ENCODE peak calls at places on chromosomes 12 and 14, in seven cellular contexts. M is IMR-90, O is mesendoderm, V is mesenchymal stem cell, R is H9, T is H1, G is neuronal stem cell. S is an unnamed sample. For H3K4me1, the result is how much of the 10 kb centered on the place peaks cover.

GRCh38 chr12:128879898-128880764 is 26.9 kb downstream of the GLT1D1 start:
- DNase-seq in M (no peak), O (no peak), V (no peak), R (no peak), T (no peak), G (no peak), S (no peak)

GRCh38 chr14:76143642-76144041 is 8.1 kb upstream of the GPATCH2L start:
- DNase-seq in M (no peak), O (no peak), V (no peak), R (no peak), T (no peak), G (no peak), S (no peak)

GRCh38 chr14:63632932-63633514 is 8.6 kb downstream of the WDR89 start:
- DNase-seq in M (peak), O (no peak), V (peak), R (no peak), T (no peak), G (no peak), S (peak)

GRCh38 chr12:91226-91625 is 24.7 kb downstream of the IQSEC3 start:
- DNase-seq in M (no peak), O (no peak), V (no peak), R (no peak), T (no peak), G (no peak), S (no peak)

GRCh38 chr12:100473050-100473715 is 483 bp upstream of the NR1H4 start:
- DNase-seq in M (no peak), O (no peak), V (peak), R (no peak), T (no peak), G (no peak), S (no peak)

GRCh38 chr12:66129934-66130266 is 650 bp downstream of the LLPH start:
- DNase-seq in M (no peak), O (peak), V (peak), R (no peak), T (no peak), G (no peak), S (peak)

GRCh38 chr14:55901281-55901680 is 216.9 kb upstream of the PELI2 start:
- DNase-seq in M (no peak), O (no peak), V (no peak), R (no peak), T (no peak), G (no peak), S (no peak)

GRCh38 chr14:58722433-58722832 is 84.7 kb downstream of the DACT1 start:
- DNase-seq in M (no peak), O (no peak), V (peak), R (no peak), T (no peak), G (no peak), S (no peak)

GRCh38 chr12:63826002-63826585 is 18.4 kb upstream of the SRGAP1 start:
- DNase-seq in M (peak), O (peak), V (peak), R (no peak), T (no peak), G (peak), S (peak)

GRCh38 chr12:55443776-55444175 is at the start of gene OR6C2:
- DNase-seq in M (no peak), O (no peak), V (no peak), R (no peak), T (no peak), G (no peak), S (no peak)

GRCh38 chr12:26832817-26833691 is at the start of gene ITPR2:
- DNase-seq in M (peak), O (peak), V (peak), R (peak), T (peak), G (peak), S (peak)

GRCh38 chr14:36835145-36835544 is 173.5 kb downstream of the PAX9 start:
- DNase-seq in M (no peak), O (peak), V (no peak), R (no peak), T (no peak), G (no peak), S (no peak)

GRCh38 chr12:24960222-24960855 is 11.4 kb upstream of the BCAT1 start:
- DNase-seq in M (peak), O (peak), V (peak), R (peak), T (peak), G (no peak), S (peak)

GRCh38 chr12:15278816-15279658 is 43.3 kb upstream of the PTPRO start:
- DNase-seq in M (peak), O (no peak), V (peak), R (no peak), T (no peak), G (no peak), S (no peak)

GRCh38 chr12:6285063-6285477 is 25.4 kb upstream of the PLEKHG6 start:
- DNase-seq in M (peak), O (peak), V (peak), R (peak), T (peak), G (peak), S (peak)

GRCh38 chr14:68785817-68786490 is 6.9 kb downstream of the ZFP36L1 start:
- DNase-seq in M (no peak), O (peak), V (peak), R (no peak), T (peak), G (no peak), S (peak)

GRCh38 chr12:91327889-91328288 is 145.3 kb upstream of the DCN start:
- DNase-seq in M (peak), O (no peak), V (peak), R (no peak), T (no peak), G (no peak), S (no peak)

GRCh38 chr12:122001379-122002209 is 20.1 kb upstream of the BCL7A start:
- DNase-seq in M (no peak), O (no peak), V (no peak), R (peak), T (no peak), G (peak), S (no peak)

GRCh38 chr12:30269491-30269890 is 426.2 kb downstream of the IPO8 start:
- DNase-seq in M (no peak), O (no peak), V (peak), R (no peak), T (no peak), G (no peak), S (no peak)

GRCh38 chr12:92533280-92533890 is 169.4 kb upstream of the PLEKHG7 start:
- DNase-seq in M (no peak), O (no peak), V (no peak), R (no peak), T (no peak), G (no peak), S (no peak)

GRCh38 chr12:12238605-12239004 is 28.2 kb downstream of the LRP6 start:
- DNase-seq in M (no peak), O (no peak), V (no peak), R (no peak), T (no peak), G (no peak), S (no peak)

GRCh38 chr12:2598001-2598400 is 196.8 kb upstream of the FKBP4 start:
- DNase-seq in M (no peak), O (no peak), V (no peak), R (no peak), T (no peak), G (no peak), S (no peak)

GRCh38 chr14:105737504-105738246 is 211.3 kb downstream of the TMEM121 start:
- DNase-seq in M (no peak), O (no peak), V (no peak), R (no peak), T (no peak), G (no peak), S (no peak)

GRCh38 chr12:8989425-8989824 is at the start of gene KLRG1:
- DNase-seq in M (no peak), O (no peak), V (no peak), R (no peak), T (no peak), G (no peak), S (no peak)

GRCh38 chr14:42110167-42110566 is 503.5 kb downstream of the LRFN5 start:
- DNase-seq in M (peak), O (peak), V (peak), R (peak), T (no peak), G (no peak), S (peak)

GRCh38 chr12:83818888-83819287 is 1093.7 kb downstream of the SLC6A15 start:
- DNase-seq in M (peak), O (peak), V (peak), R (no peak), T (no peak), G (no peak), S (no peak)

GRCh38 chr12:26861690-26862089 is 28.7 kb upstream of the ITPR2 start:
- DNase-seq in M (no peak), O (no peak), V (no peak), R (no peak), T (no peak), G (no peak), S (no peak)

GRCh38 chr12:65511134-65511912 is 232.8 kb downstream of the MSRB3 start:
- DNase-seq in M (no peak), O (no peak), V (no peak), R (no peak), T (no peak), G (peak), S (no peak)

GRCh38 chr14:91164676-91165075 is 50.8 kb downstream of the DGLUCY start:
- DNase-seq in M (no peak), O (no peak), V (no peak), R (no peak), T (no peak), G (no peak), S (peak)

GRCh38 chr12:131735863-131736806 is 25.2 kb downstream of the SFSWAP start:
- DNase-seq in M (no peak), O (no peak), V (no peak), R (no peak), T (no peak), G (no peak), S (no peak)

GRCh38 chr12:65155784-65156183 is 13.6 kb upstream of the LEMD3 start:
- DNase-seq in M (no peak), O (no peak), V (no peak), R (no peak), T (no peak), G (no peak), S (no peak)

GRCh38 chr12:27999521-27999920 is 27.0 kb upstream of the PTHLH start:
- DNase-seq in M (peak), O (no peak), V (peak), R (no peak), T (no peak), G (no peak), S (peak)

GRCh38 chr12:54024581-54024980 is 3.7 kb upstream of the HOXC6 start:
- DNase-seq in M (no peak), O (no peak), V (no peak), R (no peak), T (no peak), G (no peak), S (no peak)

GRCh38 chr12:132937476-132937875 is 18.6 kb downstream of the ZNF605 start:
- DNase-seq in M (no peak), O (no peak), V (no peak), R (no peak), T (no peak), G (no peak), S (no peak)
- H4K8ac ChIP-seq in M (no peak), O (no peak), V (no peak), R (no peak), T (no peak), G (no peak), S (no peak)

DNA sequence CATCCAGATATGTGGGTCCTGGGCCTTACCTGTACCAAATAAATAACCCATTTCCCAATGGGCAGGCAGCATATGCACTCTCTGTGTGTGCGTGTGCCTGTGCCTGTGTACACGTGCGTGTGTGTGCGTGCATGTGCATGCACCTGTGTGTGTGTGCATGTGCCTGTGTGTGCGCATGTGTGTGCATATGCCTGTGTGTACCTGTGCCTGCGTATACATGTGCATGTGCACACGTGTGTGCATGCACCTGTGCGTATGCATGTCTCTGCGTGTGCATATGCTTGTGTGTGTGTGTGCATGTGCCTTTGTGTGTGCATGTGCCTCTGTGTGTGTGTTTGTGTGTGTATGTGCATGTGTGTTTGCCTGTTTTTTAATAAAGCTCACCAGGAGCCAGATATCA is 197.1 kb downstream of the PHETA1 start:
- DNase-seq in M (no peak), O (no peak), V (no peak), R (no peak), T (no peak), G (no peak), S (no peak)
- H3K4me1 ChIP-seq in M (under half), O (under half), V (under half), R (under half), T (under half), G (under half), S (under half)

GRCh38 chr14:99122521-99123125 is 149.4 kb downstream of the BCL11B start:
- DNase-seq in M (no peak), O (peak), V (no peak), R (peak), T (peak), G (no peak), S (no peak)
- H4K8ac ChIP-seq in M (no peak), O (no peak), V (no peak), R (no peak), T (no peak), G (no peak), S (no peak)

DNA sequence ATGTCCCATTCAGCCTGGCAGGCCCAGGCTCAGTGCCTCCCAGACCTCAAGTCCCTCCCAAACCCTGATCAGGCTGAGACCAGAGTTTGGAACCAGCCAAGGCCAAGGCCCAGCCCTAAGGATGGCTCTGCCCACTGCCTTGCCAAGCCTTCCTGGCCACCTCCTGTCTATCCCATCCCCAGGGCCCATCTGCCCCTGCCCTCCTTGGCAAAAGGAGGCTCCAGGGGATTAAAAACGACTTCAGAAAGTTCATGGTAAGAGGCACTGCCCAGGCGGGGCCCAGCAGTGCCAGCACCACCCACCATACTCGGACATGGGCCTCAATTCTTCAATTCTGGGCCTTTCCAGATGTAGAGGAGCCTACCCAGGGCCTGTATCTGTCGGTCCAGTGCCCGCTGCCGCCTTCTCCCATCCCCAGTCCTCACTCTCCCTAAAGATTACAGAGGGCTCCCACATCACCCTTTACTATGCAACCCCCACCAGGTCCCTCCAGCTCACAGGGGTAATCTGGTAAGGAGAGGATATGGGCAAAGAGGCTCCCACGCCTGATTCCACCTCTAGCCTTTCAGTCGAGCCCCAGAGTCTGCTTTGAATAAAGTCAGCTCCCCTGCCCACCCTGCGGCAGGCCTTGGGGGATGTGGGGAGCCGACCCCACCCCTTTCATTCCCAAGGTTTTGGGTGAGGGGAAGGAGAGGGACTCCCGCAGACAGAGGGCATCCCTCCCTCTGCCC is 933 bp downstream of the ADCY6 start:
- DNase-seq in M (no peak), O (no peak), V (no peak), R (no peak), T (peak), G (no peak), S (no peak)
- H3K4me1 ChIP-seq in M (under half), O (under half), V (under half), R (under half), T (under half), G (under half), S (under half)

GRCh38 chr12:33617218-33617617 is 177.6 kb upstream of the SYT10 start:
- DNase-seq in M (no peak), O (no peak), V (no peak), R (no peak), T (no peak), G (no peak), S (no peak)
- H4K8ac ChIP-seq in M (no peak), O (no peak), V (no peak), R (no peak), T (no peak), G (no peak), S (no peak)

GRCh38 chr14:103541944-103542544 is 13.0 kb downstream of the TRMT61A start:
- DNase-seq in M (no peak), O (peak), V (no peak), R (no peak), T (no peak), G (no peak), S (no peak)

GRCh38 chr14:103539056-103539825 is 10.2 kb downstream of the TRMT61A start:
- DNase-seq in M (no peak), O (peak), V (no peak), R (no peak), T (no peak), G (no peak), S (no peak)

GRCh38 chr14:103541494-103541943 is 12.5 kb downstream of the TRMT61A start:
- DNase-seq in M (no peak), O (no peak), V (no peak), R (no peak), T (no peak), G (no peak), S (no peak)

GRCh38 chr14:103542545-103543088 is 13.6 kb downstream of the TRMT61A start:
- DNase-seq in M (no peak), O (peak), V (no peak), R (peak), T (peak), G (peak), S (no peak)

DNA sequence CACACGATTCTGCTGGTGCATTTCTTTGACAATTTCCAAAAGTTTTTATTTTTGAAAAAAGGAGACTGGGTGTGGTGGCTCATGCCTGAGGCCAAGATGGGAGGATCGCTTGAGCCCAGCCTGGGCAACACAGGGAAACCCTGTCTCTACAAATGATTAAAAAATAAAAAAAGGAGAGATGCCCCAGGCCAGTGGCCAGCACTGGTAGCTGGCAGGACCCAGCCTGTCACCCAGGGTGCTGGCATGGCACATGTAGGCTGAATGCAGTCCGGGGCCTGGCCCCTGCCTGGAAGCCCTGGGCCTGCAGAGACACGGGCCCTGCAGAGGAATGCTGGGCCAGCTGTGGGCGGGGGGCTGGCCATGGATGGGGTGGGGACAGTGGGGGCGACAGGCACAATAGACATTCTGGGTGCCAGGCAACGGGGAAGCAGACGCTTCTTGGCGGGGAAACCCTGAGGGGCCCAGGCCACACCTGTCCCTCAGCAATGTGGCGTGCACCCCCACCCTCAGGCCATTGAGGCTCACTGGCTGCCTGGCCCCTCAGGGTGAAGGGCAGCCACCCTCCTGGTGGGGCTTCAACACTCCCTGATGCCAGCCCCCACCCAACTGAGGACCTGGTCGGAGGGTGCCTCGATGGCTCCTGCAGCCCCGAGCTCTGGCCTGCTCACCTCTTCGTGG is 12.0 kb downstream of the TRMT61A start:
- DNase-seq in M (no peak), O (no peak), V (no peak), R (no peak), T (no peak), G (no peak), S (no peak)
- H3K4me1 ChIP-seq in M (under half), O (under half), V (half or more), R (under half), T (under half), G (half or more), S (under half)

GRCh38 chr14:102495482-102496330 is 13.9 kb downstream of the ANKRD9 start:
- DNase-seq in M (no peak), O (no peak), V (no peak), R (no peak), T (no peak), G (no peak), S (no peak)

GRCh38 chr14:102493096-102493495 is 16.5 kb downstream of the ANKRD9 start:
- DNase-seq in M (no peak), O (no peak), V (no peak), R (no peak), T (no peak), G (no peak), S (no peak)

GRCh38 chr14:102492523-102492910 is 17.1 kb downstream of the ANKRD9 start:
- DNase-seq in M (no peak), O (no peak), V (no peak), R (no peak), T (no peak), G (no peak), S (no peak)

GRCh38 chr14:102491786-102492522 is 17.6 kb downstream of the ANKRD9 start:
- DNase-seq in M (no peak), O (no peak), V (no peak), R (no peak), T (no peak), G (no peak), S (no peak)

DNA sequence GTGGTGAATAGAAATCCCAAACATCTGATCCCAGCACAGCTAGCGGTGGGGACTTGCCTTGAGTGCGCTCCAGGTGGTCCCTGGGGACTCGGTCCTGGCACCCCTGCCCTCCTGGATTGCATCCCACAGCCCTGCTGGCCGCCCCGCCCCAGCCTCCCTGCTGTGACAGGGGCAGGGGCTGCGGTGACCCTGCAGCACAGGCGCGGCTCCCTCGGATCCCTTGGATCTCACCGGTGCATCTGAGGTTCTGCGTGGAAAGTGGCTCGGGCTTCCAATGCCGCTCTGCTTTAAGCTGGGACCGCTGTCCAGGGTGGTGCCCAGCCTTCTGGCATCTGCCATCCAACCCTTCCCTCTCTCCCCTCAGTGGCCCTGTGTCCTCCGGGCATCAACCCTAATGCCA is 16.0 kb downstream of the ANKRD9 start:
- DNase-seq in M (no peak), O (no peak), V (no peak), R (peak), T (no peak), G (no peak), S (no peak)
- H4K8ac ChIP-seq in M (no peak), O (no peak), V (no peak), R (no peak), T (peak), G (no peak), S (no peak)

S was measured in trophoblast cell.